ENCODE peak calls at places on chromosomes 16 and 17, in five cellular contexts. B, A, P, Z and L are unnamed samples.

GRCh38 chr17:82219753-82220709 is 7.4 kb upstream of the CCDC57 start:
- DNase-seq in B (no peak), A (no peak), P (no peak), Z (no peak), L (no peak)

GRCh38 chr16:48014349-48015135 is 141.3 kb downstream of the ABCC12 start:
- DNase-seq in B (peak), A (no peak), P (peak), Z (peak), L (no peak)

GRCh38 chr17:66509913-66510312 is 207.5 kb downstream of the PRKCA start:
- DNase-seq in B (no peak), A (no peak), P (no peak), Z (no peak), L (no peak)

GRCh38 chr17:67492824-67493490 is 115.9 kb downstream of the PITPNC1 start:
- DNase-seq in B (no peak), A (no peak), P (no peak), Z (peak), L (no peak)

GRCh38 chr17:57537524-57538410 is 207.3 kb downstream of the CCDC182 start:
- DNase-seq in B (no peak), A (no peak), P (peak), Z (no peak), L (no peak)

GRCh38 chr17:32798938-32799337 is 78.0 kb downstream of the MYO1D start:
- DNase-seq in B (no peak), A (no peak), P (no peak), Z (no peak), L (no peak)

GRCh38 chr17:8468109-8468508 is 32.4 kb downstream of the NDEL1 start:
- DNase-seq in B (no peak), A (no peak), P (no peak), Z (no peak), L (no peak)

GRCh38 chr17:69560987-69561441 is 146.5 kb downstream of the MAP2K6 start:
- DNase-seq in B (no peak), A (no peak), P (no peak), Z (peak), L (peak)

GRCh38 chr17:20053343-20053964 is 44.3 kb downstream of the SPECC1 start:
- DNase-seq in B (no peak), A (no peak), P (no peak), Z (no peak), L (no peak)

GRCh38 chr16:89014611-89015230 is 37.7 kb upstream of the CBFA2T3 start:
- DNase-seq in B (no peak), A (peak), P (no peak), Z (no peak), L (no peak)

GRCh38 chr17:51850206-51850605 is 308.3 kb downstream of the CA10 start:
- DNase-seq in B (no peak), A (no peak), P (peak), Z (no peak), L (no peak)

GRCh38 chr17:9072626-9073339 is 51.5 kb downstream of the NTN1 start:
- DNase-seq in B (no peak), A (peak), P (no peak), Z (no peak), L (no peak)

GRCh38 chr17:58301504-58302150 is 20.9 kb upstream of the MPO start:
- DNase-seq in B (no peak), A (peak), P (no peak), Z (no peak), L (no peak)

GRCh38 chr16:84611041-84611440 is 6.8 kb downstream of the COTL1 start:
- DNase-seq in B (no peak), A (peak), P (no peak), Z (peak), L (peak)

GRCh38 chr17:7825206-7825980 is 8.6 kb upstream of the KDM6B start:
- DNase-seq in B (no peak), A (no peak), P (peak), Z (no peak), L (peak)

GRCh38 chr17:43905985-43906852 is 1.1 kb downstream of the MPP2 start:
- DNase-seq in B (no peak), A (peak), P (peak), Z (peak), L (peak)

GRCh38 chr16:64065523-64065922 is 1056.3 kb downstream of the CDH11 start:
- DNase-seq in B (no peak), A (no peak), P (no peak), Z (no peak), L (no peak)

GRCh38 chr16:22270525-22270924 is 26.7 kb upstream of the POLR3E start:
- DNase-seq in B (no peak), A (peak), P (no peak), Z (no peak), L (peak)

GRCh38 chr16:89695875-89696597 is 5.5 kb downstream of the SPATA2L start:
- DNase-seq in B (no peak), A (peak), P (no peak), Z (no peak), L (no peak)

GRCh38 chr17:67602439-67602838 is 115.3 kb upstream of the NOL11 start:
- DNase-seq in B (no peak), A (no peak), P (no peak), Z (no peak), L (no peak)

GRCh38 chr16:88634141-88634993 is 4.0 kb upstream of the IL17C start:
- DNase-seq in B (no peak), A (peak), P (peak), Z (peak), L (peak)

GRCh38 chr17:66518108-66518507 is 215.7 kb downstream of the PRKCA start:
- DNase-seq in B (no peak), A (no peak), P (no peak), Z (no peak), L (no peak)

GRCh38 chr17:32927724-32928526 is at the start of gene TMEM98:
- DNase-seq in B (no peak), A (peak), P (peak), Z (peak), L (peak)

GRCh38 chr16:87392823-87393679 is 915 bp downstream of the MAP1LC3B start:
- DNase-seq in B (no peak), A (peak), P (peak), Z (peak), L (peak)

GRCh38 chr17:83196088-83196765 is 116.8 kb downstream of the METRNL start:
- DNase-seq in B (no peak), A (peak), P (no peak), Z (peak), L (peak)

GRCh38 chr17:58308985-58309917 is 19.3 kb downstream of the TSPOAP1 start:
- DNase-seq in B (no peak), A (no peak), P (no peak), Z (no peak), L (no peak)

GRCh38 chr17:13265306-13265705 is 247.5 kb upstream of the ELAC2 start:
- DNase-seq in B (no peak), A (no peak), P (no peak), Z (no peak), L (no peak)

GRCh38 chr17:77829871-77830799 is 128.4 kb upstream of the TNRC6C start:
- DNase-seq in B (no peak), A (no peak), P (peak), Z (peak), L (peak)

GRCh38 chr16:71383054-71383773 is 24.7 kb downstream of the CALB2 start:
- DNase-seq in B (no peak), A (no peak), P (peak), Z (peak), L (no peak)

GRCh38 chr16:82055728-82056549 is 20.9 kb downstream of the HSD17B2 start:
- DNase-seq in B (no peak), A (no peak), P (no peak), Z (no peak), L (no peak)

GRCh38 chr16:20768818-20769217 is 5.0 kb downstream of the ACSM3 start:
- DNase-seq in B (no peak), A (no peak), P (no peak), Z (no peak), L (no peak)

GRCh38 chr16:23145186-23145585 is 4.1 kb downstream of the USP31 start:
- DNase-seq in B (no peak), A (no peak), P (peak), Z (no peak), L (no peak)

GRCh38 chr17:31321481-31321880 is at the start of gene EVI2A:
- DNase-seq in B (no peak), A (no peak), P (peak), Z (peak), L (peak)
- H3K4me3 ChIP-seq in B (no peak), A (no peak), P (no peak), Z (no peak), L (peak)

DNA sequence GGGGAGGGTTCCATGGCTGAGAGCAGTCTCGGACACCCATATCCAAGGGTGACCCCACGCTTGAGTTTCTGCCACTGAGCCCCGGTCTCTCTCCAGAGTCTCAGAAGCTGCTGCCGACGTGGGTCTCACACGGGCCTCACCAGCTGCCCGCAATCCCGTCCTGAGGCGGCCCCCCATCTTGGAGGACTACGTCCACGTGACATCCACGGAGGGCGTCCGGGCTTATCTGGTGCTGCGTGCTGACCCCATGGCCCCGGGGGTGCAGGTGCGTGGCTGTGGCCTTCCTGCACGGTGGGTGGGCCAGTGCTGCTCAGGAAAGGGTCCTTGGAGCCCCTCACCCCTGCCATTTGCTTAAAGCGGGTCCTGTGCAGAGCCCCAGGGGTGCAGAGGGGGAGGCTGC is 1.0 kb downstream of the CHTF18 start:
- DNase-seq in B (no peak), A (no peak), P (no peak), Z (no peak), L (no peak)
- H3K9ac ChIP-seq in B (peak), A (no peak), P (peak), Z (no peak), L (no peak)

GRCh38 chr17:6355196-6355595 is 79.7 kb downstream of the AIPL1 start:
- DNase-seq in B (no peak), A (no peak), P (no peak), Z (no peak), L (no peak)
- TF ChIP-seq CTCF in B (no peak), A (no peak), P (no peak), Z (no peak), L (no peak)

GRCh38 chr17:74447628-74448159 is 15.8 kb downstream of the GPRC5C start:
- DNase-seq in B (no peak), A (peak), P (no peak), Z (no peak), L (no peak)

GRCh38 chr17:74445156-74445555 is 13.3 kb downstream of the GPRC5C start:
- DNase-seq in B (no peak), A (no peak), P (no peak), Z (no peak), L (no peak)

GRCh38 chr17:74444406-74444805 is 12.5 kb downstream of the GPRC5C start:
- DNase-seq in B (no peak), A (peak), P (no peak), Z (no peak), L (no peak)

GRCh38 chr17:74448774-74449173 is 16.9 kb downstream of the GPRC5C start:
- DNase-seq in B (no peak), A (peak), P (no peak), Z (no peak), L (no peak)

DNA sequence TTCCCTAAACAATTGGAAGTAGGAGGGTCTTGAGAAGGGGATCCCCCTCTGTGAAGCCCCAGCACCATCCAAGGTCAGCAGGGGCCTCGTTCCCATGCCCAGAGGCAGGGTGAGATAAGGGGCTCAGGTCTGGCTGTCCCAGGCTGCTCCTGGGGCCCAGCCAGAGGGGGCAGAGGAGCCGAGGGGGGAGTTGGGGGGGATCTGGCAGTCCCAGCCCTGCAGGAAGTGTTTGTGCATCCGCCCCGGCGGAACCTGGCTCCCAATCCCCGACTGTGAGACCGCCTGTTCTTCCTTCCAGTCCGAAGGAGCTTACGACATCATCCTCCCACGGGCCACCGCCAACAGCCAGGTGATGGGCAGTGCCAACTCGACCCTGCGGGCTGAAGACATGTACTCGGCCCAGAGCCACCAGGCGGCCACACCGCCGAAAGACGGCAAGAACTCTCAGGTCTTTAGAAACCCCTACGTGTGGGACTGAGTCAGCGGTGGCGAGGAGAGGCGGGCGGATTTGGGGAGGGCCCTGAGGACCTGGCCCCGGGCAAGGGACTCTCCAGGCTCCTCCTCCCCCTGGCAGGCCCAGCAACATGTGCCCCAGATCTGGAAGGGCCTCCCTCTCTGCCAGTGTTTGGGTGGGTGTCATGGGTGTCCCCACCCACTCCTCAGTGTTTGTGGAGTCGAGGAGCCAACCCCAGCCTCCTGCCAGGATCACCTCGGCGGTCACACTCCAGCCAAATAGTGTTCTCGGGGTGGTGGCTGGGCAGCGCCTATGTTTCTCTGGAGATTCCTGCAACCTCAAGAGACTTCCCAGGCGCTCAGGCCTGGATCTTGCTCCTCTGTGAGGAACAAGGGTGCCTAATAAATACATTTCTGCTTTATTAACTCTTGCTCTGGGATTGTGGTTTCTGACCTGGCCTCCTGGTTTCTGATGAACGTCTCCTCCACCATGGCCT is 14.9 kb downstream of the GPRC5C start:
- DNase-seq in B (no peak), A (peak), P (no peak), Z (no peak), L (no peak)
- H3K4me3 ChIP-seq in B (no peak), A (no peak), P (no peak), Z (no peak), L (no peak)